ENCODE peak calls at places on chromosomes 16 and 17, in four cellular contexts. A is endodermal cell; Q is stimulated activated CD8-positive, alpha-beta memory T cell treated with anti-CD3 and anti-CD28 coated beads, Interleukin-7, amount 100 ng/mL, for 1 hour; P is dermis microvascular lymphatic vessel endothelial cell. W is an unnamed sample.

GRCh38 chr16:58638148-58639036 is 8.8 kb upstream of the CNOT1 start:
- DNase-seq in A (peak; percentile 83), Q (no peak), P (peak; percentile 49), W (peak; percentile 80)

GRCh38 chr17:17313350-17313991 is 10.3 kb downstream of the NT5M start:
- DNase-seq in A (peak; percentile 95), Q (peak; percentile 53), P (peak; percentile 24), W (peak; percentile 69)

GRCh38 chr16:27298132-27298531 is 15.6 kb upstream of the IL4R start:
- DNase-seq in A (no peak), Q (no peak), P (no peak), W (no peak)

GRCh38 chr17:57889892-57890856 is 40.3 kb upstream of the MRPS23 start:
- DNase-seq in A (peak; percentile 75), Q (no peak), P (peak; percentile 59), W (no peak)

GRCh38 chr16:53458623-53459022 is 24.4 kb downstream of the RBL2 start:
- DNase-seq in A (no peak), Q (no peak), P (no peak), W (no peak)

GRCh38 chr16:86671486-86672214 is 93.3 kb downstream of the FOXL1 start:
- DNase-seq in A (no peak), Q (no peak), P (no peak), W (no peak)

GRCh38 chr16:68450741-68451140 is 2.4 kb upstream of the SMPD3 start:
- DNase-seq in A (no peak), Q (no peak), P (no peak), W (no peak)

GRCh38 chr17:2814049-2814448 is 17.8 kb downstream of the RAP1GAP2 start:
- DNase-seq in A (no peak), Q (no peak), P (no peak), W (no peak)

GRCh38 chr17:28372203-28372944 is 880 bp downstream of the SARM1 start:
- DNase-seq in A (no peak), Q (no peak), P (peak; percentile 38), W (peak; percentile 29)

GRCh38 chr17:78401246-78401645 is 22.8 kb downstream of the PGS1 start:
- DNase-seq in A (no peak), Q (no peak), P (no peak), W (peak; percentile 40)

GRCh38 chr16:56327071-56327928 is 98.0 kb downstream of the AMFR start:
- DNase-seq in A (no peak), Q (no peak), P (no peak), W (no peak)

GRCh38 chr17:17484451-17484899 is 7.7 kb downstream of the MED9 start:
- DNase-seq in A (no peak), Q (no peak), P (peak; percentile 17), W (no peak)

GRCh38 chr16:66569131-66569530 is 2.9 kb downstream of the CMTM1 start:
- DNase-seq in A (no peak), Q (no peak), P (peak; percentile 47), W (no peak)

GRCh38 chr17:73564856-73565255 is 79.4 kb downstream of the SDK2 start:
- DNase-seq in A (no peak), Q (no peak), P (no peak), W (peak; percentile 46)

GRCh38 chr16:49015189-49015540 is 266.5 kb downstream of the CBLN1 start:
- DNase-seq in A (peak; percentile 72), Q (no peak), P (no peak), W (no peak)

GRCh38 chr16:46928811-46929210 is 44.6 kb downstream of the GPT2 start:
- DNase-seq in A (peak; percentile 61), Q (no peak), P (no peak), W (peak; percentile 49)

GRCh38 chr17:64277831-64278562 is 14.9 kb upstream of the TEX2 start:
- DNase-seq in A (no peak), Q (no peak), P (no peak), W (no peak)

GRCh38 chr17:74842599-74843351 is 16.9 kb downstream of the GRIN2C start:
- DNase-seq in A (peak; percentile 95), Q (no peak), P (peak; percentile 75), W (peak; percentile 78)

GRCh38 chr17:43444223-43445008 is 39.4 kb upstream of the DHX8 start:
- DNase-seq in A (no peak), Q (no peak), P (no peak), W (no peak)

GRCh38 chr17:62178579-62178978 is 113.5 kb upstream of the MED13 start:
- DNase-seq in A (no peak), Q (no peak), P (peak; percentile 49), W (no peak)

GRCh38 chr16:55711959-55712876 is 56.4 kb downstream of the SLC6A2 start:
- DNase-seq in A (peak; percentile 89), Q (peak; percentile 30), P (peak; percentile 63), W (peak; percentile 65)

GRCh38 chr17:51487947-51488346 is 227.6 kb downstream of the UTP18 start:
- DNase-seq in A (peak; percentile 84), Q (no peak), P (no peak), W (peak; percentile 49)

GRCh38 chr16:78478267-78478821 is 378.9 kb downstream of the WWOX start:
- DNase-seq in A (peak; percentile 75), Q (no peak), P (no peak), W (peak; percentile 6)

GRCh38 chr17:32551186-32551955 is 64.6 kb downstream of the CDK5R1 start:
- DNase-seq in A (peak; percentile 35), Q (no peak), P (peak; percentile 82), W (no peak)

GRCh38 chr17:80877095-80877828 is 114.4 kb upstream of the CHMP6 start:
- DNase-seq in A (peak; percentile 30), Q (no peak), P (no peak), W (no peak)

GRCh38 chr17:82412535-82413520 is 5.3 kb upstream of the HEXD start:
- DNase-seq in A (no peak), Q (no peak), P (no peak), W (no peak)

GRCh38 chr17:55883112-55883511 is 132.3 kb downstream of the PCTP start:
- DNase-seq in A (peak; percentile 57), Q (no peak), P (no peak), W (no peak)

GRCh38 chr17:60106377-60107059 is 27.8 kb upstream of the HEATR6 start:
- DNase-seq in A (peak; percentile 34), Q (no peak), P (peak; percentile 9), W (no peak)

GRCh38 chr17:21457051-21458026 is 81.2 kb downstream of the KCNJ12 start:
- DNase-seq in A (peak; percentile 100), Q (peak; percentile 89), P (peak; percentile 83), W (peak; percentile 95)

GRCh38 chr17:50556803-50557202 is 3.7 kb upstream of the CACNA1G start:
- DNase-seq in A (no peak), Q (no peak), P (no peak), W (no peak)

GRCh38 chr17:27295945-27296344 is 2.0 kb downstream of the WSB1 start:
- DNase-seq in A (no peak), Q (no peak), P (peak; percentile 39), W (peak; percentile 32)

GRCh38 chr17:3502466-3502865 is 26.7 kb downstream of the ASPA start:
- DNase-seq in A (no peak), Q (no peak), P (no peak), W (no peak)

GRCh38 chr16:59632266-59632855 is 898.2 kb upstream of the GOT2 start:
- DNase-seq in A (no peak), Q (no peak), P (no peak), W (peak; percentile 65)

GRCh38 chr17:65294184-65294719 is 157.1 kb downstream of the RGS9 start:
- DNase-seq in A (peak; percentile 95), Q (peak; percentile 31), P (peak; percentile 79), W (peak; percentile 90)

GRCh38 chr17:42704495-42705494 is 22.5 kb downstream of the CNTNAP1 start:
- DNase-seq in A (no peak), Q (no peak), P (no peak), W (no peak)

GRCh38 chr17:45666046-45666600 is 118.0 kb upstream of the CRHR1 start:
- DNase-seq in A (peak; percentile 71), Q (no peak), P (no peak), W (no peak)

GRCh38 chr17:77817953-77818352 is 140.6 kb upstream of the TNRC6C start:
- DNase-seq in A (no peak), Q (no peak), P (no peak), W (no peak)

W was measured in ELF-1.